ENCODE peak calls at places on chromosome 10, in eight cellular contexts. H is left ventricle myocardium inferior, U is fibroblast of lung, Z is heart right ventricle, Q is HepG2, D is heart left ventricle, R is gastrocnemius medialis, F is bronchial epithelial cell. O is an unnamed sample. For H3K36me3, the result is how much of the 10 kb centered on the place peaks cover.

GRCh38 chr10:78377362-78377761 is 343.7 kb downstream of the RPS24 start:
- DNase-seq in Q (no peak), U (no peak), Z (no peak), D (no peak), H (no peak), R (no peak), F (no peak), O (no peak)

GRCh38 chr10:102546606-102547310 is 43.0 kb downstream of the SUFU start:
- DNase-seq in D (no peak), U (peak), R (no peak), H (no peak), Q (no peak), Z (no peak), F (no peak), O (no peak)

GRCh38 chr10:132447446-132448247 is 50.6 kb downstream of the PWWP2B start:
- DNase-seq in U (peak), D (peak), H (no peak), Q (peak), F (peak), R (no peak), Z (no peak), O (peak)

GRCh38 chr10:71157435-71157834 is 54.9 kb upstream of the UNC5B start:
- DNase-seq in H (no peak), U (no peak), D (no peak), Q (no peak), F (no peak), Z (no peak), R (no peak), O (no peak)

GRCh38 chr10:60138026-60138425 is 231.7 kb upstream of the CCDC6 start:
- DNase-seq in Q (no peak), D (no peak), Z (no peak), R (no peak), F (no peak), H (no peak), U (no peak), O (no peak)

GRCh38 chr10:130378556-130379400 is 242.6 kb downstream of the GLRX3 start:
- DNase-seq in Z (no peak), R (no peak), F (no peak), U (no peak), D (no peak), H (no peak), Q (no peak), O (no peak)

GRCh38 chr10:33085313-33085833 is 127.3 kb upstream of the ITGB1 start:
- DNase-seq in Q (no peak), Z (no peak), U (no peak), D (no peak), F (no peak), R (no peak), H (no peak), O (no peak)

GRCh38 chr10:70465278-70465677 is 13.3 kb upstream of the PALD1 start:
- DNase-seq in R (no peak), Q (no peak), U (no peak), Z (no peak), H (no peak), F (no peak), D (no peak), O (no peak)

GRCh38 chr10:102113956-102114857 is 6.0 kb downstream of the LDB1 start:
- DNase-seq in F (no peak), D (peak), Z (no peak), H (peak), U (no peak), R (no peak), Q (no peak), O (no peak)

GRCh38 chr10:119479048-119479394 is 63.5 kb downstream of the RGS10 start:
- DNase-seq in U (no peak), Q (no peak), R (no peak), F (no peak), H (no peak), D (no peak), Z (no peak), O (no peak)

GRCh38 chr10:129963831-129964501 is at the start of gene EBF3:
- DNase-seq in R (peak), Q (no peak), Z (peak), H (peak), U (no peak), D (peak), F (no peak), O (peak)

GRCh38 chr10:79312601-79313187 is 34.6 kb upstream of the PPIF start:
- DNase-seq in Z (no peak), Q (no peak), F (no peak), R (no peak), D (no peak), U (no peak), H (no peak), O (no peak)

GRCh38 chr10:1737222-1738061 is at the start of gene ADARB2:
- DNase-seq in U (no peak), H (no peak), Q (no peak), D (peak), Z (peak), F (peak), R (no peak), O (no peak)

GRCh38 chr10:129883029-129883428 is 81.0 kb downstream of the EBF3 start:
- DNase-seq in D (no peak), Q (no peak), H (no peak), U (no peak), Z (no peak), R (no peak), F (no peak), O (no peak)

GRCh38 chr10:101136708-101137121 is 5.6 kb downstream of the TLX1 start:
- DNase-seq in Q (no peak), R (no peak), D (no peak), F (no peak), Z (no peak), H (no peak), U (no peak), O (no peak)

GRCh38 chr10:14698487-14699170 is 76.1 kb downstream of the FAM107B start:
- DNase-seq in U (peak), F (peak), Z (no peak), Q (no peak), R (no peak), D (no peak), H (no peak), O (no peak)

GRCh38 chr10:77919713-77920108 is 6.8 kb downstream of the DLG5 start:
- DNase-seq in R (no peak), H (no peak), Q (peak), Z (no peak), F (peak), U (peak), D (no peak), O (no peak)

GRCh38 chr10:94219829-94220228 is 142.9 kb downstream of the NOC3L start:
- DNase-seq in Q (no peak), D (no peak), R (no peak), Z (no peak), F (no peak), H (no peak), U (no peak), O (no peak)

GRCh38 chr10:4453276-4453675 is 372.7 kb upstream of the AKR1E2 start:
- DNase-seq in D (no peak), H (no peak), R (no peak), U (no peak), F (no peak), Q (no peak), Z (no peak), O (no peak)

GRCh38 chr10:89302628-89303027 is 782 bp downstream of the IFIT2 start:
- DNase-seq in H (no peak), Z (no peak), F (peak), D (no peak), Q (no peak), U (no peak), R (no peak), O (no peak)

GRCh38 chr10:126387041-126387908 is 1.0 kb downstream of the ADAM12 start:
- DNase-seq in R (no peak), Q (no peak), F (peak), U (peak), H (peak), Z (peak), D (peak), O (no peak)

GRCh38 chr10:96831867-96832720 is at the start of gene LCOR:
- DNase-seq in F (peak), Z (peak), Q (peak), U (peak), H (peak), D (peak), R (peak), O (peak)

GRCh38 chr10:52672880-52673279 is 99.7 kb downstream of the MBL2 start:
- DNase-seq in U (no peak), Q (no peak), D (no peak), R (no peak), Z (no peak), H (no peak), F (no peak), O (no peak)

GRCh38 chr10:44567471-44567870 is 182.6 kb upstream of the CXCL12 start:
- DNase-seq in F (no peak), D (no peak), U (peak), R (no peak), Z (no peak), H (no peak), Q (no peak), O (no peak)

GRCh38 chr10:74047871-74048270 is 50.0 kb downstream of the VCL start:
- DNase-seq in R (peak), Q (no peak), H (no peak), F (no peak), U (peak), Z (no peak), D (no peak), O (no peak)

GRCh38 chr10:48476279-48476982 is 128.4 kb downstream of the ARHGAP22 start:
- DNase-seq in Q (no peak), R (no peak), Z (no peak), D (no peak), F (peak), H (no peak), U (no peak), O (no peak)

GRCh38 chr10:102120142-102120986 is at the start of gene LDB1:
- DNase-seq in U (peak), H (peak), Q (peak), R (peak), F (peak), D (peak), Z (peak), O (peak)

GRCh38 chr10:78408671-78409472 is 375.2 kb downstream of the RPS24 start:
- DNase-seq in Z (peak), F (no peak), H (peak), D (peak), R (peak), Q (peak), U (peak), O (no peak)

GRCh38 chr10:18539335-18539734 is 112.1 kb downstream of the NSUN6 start:
- DNase-seq in D (no peak), Q (no peak), R (no peak), U (no peak), F (no peak), Z (no peak), H (no peak), O (no peak)

GRCh38 chr10:128263891-128264688 is 137.9 kb upstream of the MKI67 start:
- DNase-seq in H (peak), U (peak), F (peak), R (peak), Z (peak), D (peak), Q (peak), O (peak)

GRCh38 chr10:75444781-75445386 is 13.5 kb downstream of the LRMDA start:
- DNase-seq in Z (no peak), F (peak), U (no peak), Q (no peak), H (no peak), R (no peak), D (no peak), O (no peak)

GRCh38 chr10:18594574-18595156 is 56.7 kb downstream of the NSUN6 start:
- DNase-seq in D (no peak), U (no peak), Q (peak), Z (no peak), R (no peak), F (no peak), H (no peak), O (no peak)

GRCh38 chr10:32333849-32334248 is 13.1 kb downstream of the EPC1 start:
- DNase-seq in Q (no peak), H (no peak), R (no peak), F (no peak), Z (no peak), D (no peak), U (no peak), O (no peak)

GRCh38 chr10:78382776-78383175 is 349.1 kb downstream of the RPS24 start:
- DNase-seq in Q (no peak), F (no peak), R (no peak), D (no peak), H (no peak), Z (no peak), U (no peak), O (no peak)

GRCh38 chr10:80772596-80772995 is 234.9 kb downstream of the SH2D4B start:
- DNase-seq in H (no peak), Q (no peak), Z (no peak), U (no peak), R (no peak), F (no peak), D (no peak), O (no peak)

GRCh38 chr10:109914966-109915365 is 8.3 kb downstream of the XPNPEP1 start:
- DNase-seq in D (no peak), F (peak), H (no peak), R (no peak), U (peak), Q (peak), Z (no peak), O (peak)

DNA sequence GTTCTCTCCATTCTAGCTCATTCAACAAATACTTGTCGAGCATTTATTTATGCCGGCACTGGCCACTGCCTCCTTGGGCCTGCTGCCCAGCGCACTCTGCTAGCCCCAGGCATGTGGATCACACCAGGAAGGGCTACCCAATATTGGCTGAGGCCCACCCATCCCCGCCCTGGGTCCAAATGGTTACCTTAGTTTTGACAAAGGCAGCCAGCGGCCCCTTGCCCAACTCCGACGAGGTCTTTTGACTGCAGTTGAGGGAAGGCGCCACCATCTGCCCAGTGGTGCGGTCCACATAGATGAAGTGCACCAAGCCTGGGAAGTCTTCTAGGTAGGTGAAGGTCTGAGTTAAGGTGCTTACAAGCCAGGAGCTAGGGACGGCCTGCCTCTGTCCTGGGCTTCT is 7.2 kb upstream of the PYROXD2 start:
- DNase-seq in F (no peak), Q (no peak), Z (no peak), H (no peak), U (no peak), D (no peak), R (no peak), O (no peak)
- H3K36me3 ChIP-seq in F (under half), Q (under half), Z (half or more), H (half or more), U (under half), D (half or more), R (under half), O (under half)

GRCh38 chr10:56604624-56605023 is 243.6 kb upstream of the ZWINT start:
- DNase-seq in H (no peak), F (no peak), R (no peak), Q (no peak), U (no peak), D (no peak), Z (no peak), O (no peak)
- H3K36me3 ChIP-seq in H (under half), F (under half), R (under half), Q (under half), U (under half), D (under half), Z (under half), O (under half)

DNA sequence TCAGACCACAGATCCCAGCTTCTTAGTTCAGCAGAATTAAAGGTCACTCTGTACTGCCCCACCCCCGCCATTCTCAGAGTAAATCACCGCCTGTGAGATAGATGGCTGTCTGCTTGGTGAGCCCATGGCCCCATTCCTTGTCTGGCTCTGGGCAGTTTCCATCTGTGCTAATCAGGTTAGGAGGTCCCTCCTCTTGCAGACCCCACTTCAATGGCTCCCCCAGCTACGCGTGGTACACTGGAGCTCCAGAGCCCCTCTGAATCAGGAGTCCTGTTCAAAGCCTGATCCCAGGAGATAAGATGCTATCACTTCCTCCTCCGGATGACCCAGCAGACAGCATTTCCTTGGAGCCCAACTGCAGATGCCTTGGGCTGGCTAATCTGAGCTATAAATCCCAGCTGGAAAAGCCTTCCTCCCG is 122.4 kb downstream of the SH3PXD2A start:
- DNase-seq in D (no peak), F (no peak), U (no peak), H (no peak), R (no peak), Z (no peak), Q (no peak), O (no peak)
- H3K36me3 ChIP-seq in D (under half), F (under half), U (under half), H (under half), R (under half), Z (under half), Q (half or more), O (under half)

GRCh38 chr10:67925449-67926005 is 41.1 kb downstream of the SIRT1 start:
- DNase-seq in R (no peak), H (no peak), F (peak), U (no peak), D (no peak), Z (no peak), Q (no peak), O (no peak)
- H3K36me3 ChIP-seq in R (under half), H (half or more), F (under half), U (under half), D (half or more), Z (half or more), Q (under half), O (under half)

GRCh38 chr10:5736591-5736990 is 52.0 kb downstream of the TASOR2 start:
- DNase-seq in D (no peak), Z (no peak), Q (no peak), U (no peak), F (no peak), R (no peak), H (no peak), O (no peak)

GRCh38 chr10:5738427-5738826 is 53.8 kb downstream of the TASOR2 start:
- DNase-seq in Q (no peak), H (no peak), F (peak), U (no peak), R (no peak), Z (no peak), D (no peak), O (no peak)

GRCh38 chr10:5735119-5735518 is 50.5 kb downstream of the TASOR2 start:
- DNase-seq in D (no peak), Z (no peak), Q (no peak), H (no peak), F (no peak), U (no peak), R (no peak), O (no peak)

GRCh38 chr10:5741276-5741675 is 56.6 kb downstream of the TASOR2 start:
- DNase-seq in R (no peak), Z (no peak), D (no peak), U (no peak), H (no peak), F (no peak), Q (no peak), O (no peak)

GRCh38 chr10:5737352-5737751 is 52.7 kb downstream of the TASOR2 start:
- DNase-seq in H (no peak), F (no peak), D (no peak), Q (no peak), U (no peak), R (no peak), Z (no peak), O (no peak)
- H3K36me3 ChIP-seq in H (half or more), F (under half), D (half or more), Q (half or more), U (under half), R (under half), Z (half or more), O (under half)

DNA sequence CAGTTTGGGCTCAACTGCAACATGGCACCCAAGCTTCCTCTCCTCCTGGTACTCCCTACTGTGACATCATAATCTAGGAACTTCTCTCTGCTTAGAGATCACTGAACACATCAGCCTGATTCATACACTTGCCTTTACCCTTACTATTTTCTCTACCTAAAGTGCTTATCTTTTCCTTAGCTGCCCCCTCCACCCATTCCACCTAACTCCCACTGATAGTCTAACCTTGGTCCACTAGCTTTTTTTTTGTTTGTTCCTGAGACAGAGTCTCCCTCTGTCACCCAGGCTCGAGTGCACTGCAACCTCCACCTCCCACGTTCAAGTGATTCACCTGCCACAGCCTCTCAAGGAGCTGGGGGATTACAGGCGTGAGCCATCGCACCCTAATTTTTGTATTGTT is 15.9 kb downstream of the CUL2 start:
- DNase-seq in R (no peak), Z (no peak), Q (no peak), F (peak), H (no peak), D (no peak), U (no peak), O (no peak)
- H3K36me3 ChIP-seq in R (under half), Z (under half), Q (under half), F (under half), H (under half), D (under half), U (under half), O (under half)

GRCh38 chr10:61973169-61973568 is 71.7 kb downstream of the ARID5B start:
- DNase-seq in R (no peak), U (peak), H (no peak), F (no peak), D (no peak), Z (no peak), Q (no peak), O (no peak)
- H3K36me3 ChIP-seq in R (under half), U (under half), H (under half), F (under half), D (under half), Z (under half), Q (under half), O (under half)

GRCh38 chr10:113167702-113168101 is 217.7 kb downstream of the TCF7L2 start:
- DNase-seq in F (no peak), H (no peak), U (no peak), Q (no peak), R (no peak), D (no peak), Z (no peak), O (no peak)
- H3K36me3 ChIP-seq in F (under half), H (under half), U (under half), Q (under half), R (under half), D (under half), Z (under half), O (under half)

DNA sequence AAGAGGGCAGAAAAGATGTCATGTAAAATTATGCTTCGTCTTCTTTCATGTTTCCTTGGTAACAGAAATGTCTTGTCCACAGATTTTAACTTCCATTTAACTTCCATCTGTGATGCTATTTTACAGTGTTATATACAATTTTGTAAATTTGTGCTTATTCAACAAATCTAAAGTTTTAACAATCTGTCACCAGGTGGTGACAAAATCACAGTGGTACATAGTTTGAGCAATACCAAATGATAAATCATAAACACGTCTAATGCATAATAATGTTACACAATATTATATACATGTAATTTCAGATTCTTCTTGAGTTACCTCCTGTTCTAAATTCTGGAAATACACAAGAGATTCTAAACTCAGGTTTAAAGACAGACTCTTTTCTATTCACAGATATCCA is 784.4 kb upstream of the CELF2 start:
- DNase-seq in F (peak), Z (no peak), R (no peak), H (no peak), Q (no peak), U (peak), D (no peak), O (no peak)
- H3K36me3 ChIP-seq in F (under half), Z (under half), R (under half), H (under half), Q (under half), U (under half), D (under half), O (under half)